ENCODE peak calls at places on chromosomes 6 and 20, in five cellular contexts. E is tibial artery, I is GM12865, J is GM19239, W is skeletal muscle cell. N is an unnamed sample.

GRCh38 chr6:35415065-35415880 is 36.9 kb upstream of the FANCE start:
- DNase-seq in E (peak; percentile 64), I (peak; percentile 32), J (no peak), W (peak; percentile 62), N (peak; percentile 72)

GRCh38 chr6:157194110-157194509 is 129.2 kb downstream of the TMEM242 start:
- DNase-seq in E (no peak), I (no peak), J (no peak), W (no peak), N (no peak)

GRCh38 chr20:41174373-41174772 is 37.0 kb downstream of the PLCG1 start:
- DNase-seq in E (peak; percentile 16), I (no peak), J (no peak), W (no peak), N (no peak)

GRCh38 chr20:19328676-19329075 is 116.2 kb downstream of the SLC24A3 start:
- DNase-seq in E (no peak), I (no peak), J (no peak), W (no peak), N (no peak)

GRCh38 chr6:55578537-55579363 is at the start of gene HMGCLL1:
- DNase-seq in E (no peak), I (no peak), J (no peak), W (no peak), N (no peak)

GRCh38 chr6:132648356-132648755 is 10.6 kb downstream of the TAAR1 start:
- DNase-seq in E (no peak), I (peak; percentile 74), J (no peak), W (peak; percentile 21), N (peak; percentile 56)

GRCh38 chr20:31488171-31488570 is 13.1 kb downstream of the REM1 start:
- DNase-seq in E (no peak), I (no peak), J (no peak), W (no peak), N (no peak)

GRCh38 chr6:44511126-44511525 is 123.6 kb downstream of the CDC5L start:
- DNase-seq in E (no peak), I (no peak), J (no peak), W (no peak), N (no peak)

GRCh38 chr6:145028144-145028818 is 707.0 kb downstream of the EPM2A start:
- DNase-seq in E (no peak), I (peak; percentile 43), J (no peak), W (no peak), N (no peak)

GRCh38 chr6:104589940-104590339 is 269.8 kb downstream of the HACE1 start:
- DNase-seq in E (no peak), I (no peak), J (no peak), W (no peak), N (no peak)

GRCh38 chr6:128710305-128710704 is 172.6 kb upstream of the LAMA2 start:
- DNase-seq in E (no peak), I (no peak), J (no peak), W (peak; percentile 13), N (peak; percentile 33)

GRCh38 chr20:47244451-47244850 is 112.0 kb downstream of the ZMYND8 start:
- DNase-seq in E (no peak), I (no peak), J (no peak), W (no peak), N (peak; percentile 7)

GRCh38 chr20:54165014-54165413 is 8.8 kb downstream of the CYP24A1 start:
- DNase-seq in E (no peak), I (no peak), J (no peak), W (no peak), N (no peak)

GRCh38 chr20:25303292-25304024 is 55.6 kb downstream of the PYGB start:
- DNase-seq in E (no peak), I (no peak), J (no peak), W (no peak), N (no peak)

GRCh38 chr6:98118357-98119045 is 715.9 kb upstream of the POU3F2 start:
- DNase-seq in E (no peak), I (no peak), J (no peak), W (no peak), N (no peak)

GRCh38 chr20:34046330-34046729 is 52.6 kb downstream of the RALY start:
- DNase-seq in E (no peak), I (no peak), J (no peak), W (no peak), N (no peak)

N was measured in AG09309.